ENCODE peak calls at places on chromosomes 1 and 21, in six cellular contexts. I, Y, E, A, L and O are unnamed samples.

GRCh38 chr21:42534361-42534900 is 20.8 kb downstream of the SLC37A1 start:
- DNase-seq in I (no peak), Y (no peak), E (peak), A (peak), L (no peak), O (peak)

GRCh38 chr1:207755846-207756692 is 4.2 kb downstream of the CD46 start:
- DNase-seq in I (no peak), Y (no peak), E (no peak), A (no peak), L (no peak), O (no peak)

GRCh38 chr1:49104575-49104974 is 327.9 kb upstream of the BEND5 start:
- DNase-seq in I (no peak), Y (no peak), E (no peak), A (no peak), L (no peak), O (no peak)

GRCh38 chr1:32500387-32501209 is 35.7 kb downstream of the ZBTB8B start:
- DNase-seq in I (peak), Y (peak), E (peak), A (peak), L (peak), O (peak)

GRCh38 chr1:232891656-232892317 is 58.6 kb upstream of the NTPCR start:
- DNase-seq in I (no peak), Y (no peak), E (no peak), A (no peak), L (no peak), O (no peak)

GRCh38 chr1:65289449-65289848 is 19.9 kb upstream of the DNAJC6 start:
- DNase-seq in I (no peak), Y (no peak), E (no peak), A (no peak), L (no peak), O (no peak)

GRCh38 chr1:27117733-27118439 is 37.0 kb downstream of the SLC9A1 start:
- DNase-seq in I (no peak), Y (no peak), E (no peak), A (no peak), L (no peak), O (no peak)

GRCh38 chr1:58745086-58745485 is 38.8 kb downstream of the JUN start:
- DNase-seq in I (no peak), Y (no peak), E (no peak), A (no peak), L (no peak), O (no peak)

GRCh38 chr1:6258675-6259074 is 2.2 kb downstream of the GPR153 start:
- DNase-seq in I (no peak), Y (no peak), E (no peak), A (no peak), L (no peak), O (peak)

GRCh38 chr1:185350027-185350442 is 33.0 kb upstream of the IVNS1ABP start:
- DNase-seq in I (no peak), Y (no peak), E (no peak), A (no peak), L (no peak), O (peak)

GRCh38 chr1:84103197-84103992 is 40.7 kb upstream of the PRKACB start:
- DNase-seq in I (peak), Y (peak), E (no peak), A (peak), L (no peak), O (peak)

GRCh38 chr1:42439940-42440339 is 15.9 kb downstream of the ZMYND12 start:
- DNase-seq in I (no peak), Y (no peak), E (no peak), A (no peak), L (no peak), O (no peak)

GRCh38 chr1:111570781-111571181 is 48.8 kb upstream of the RAP1A start:
- DNase-seq in I (no peak), Y (no peak), E (no peak), A (no peak), L (no peak), O (peak)

GRCh38 chr1:112881742-112882127 is 74.3 kb downstream of the SLC16A1 start:
- DNase-seq in I (no peak), Y (no peak), E (peak), A (no peak), L (no peak), O (peak)

GRCh38 chr1:182615468-182616129 is 11.4 kb upstream of the RGS16 start:
- DNase-seq in I (peak), Y (no peak), E (no peak), A (peak), L (peak), O (no peak)

GRCh38 chr1:197130677-197131304 is 15.7 kb downstream of the ASPM start:
- DNase-seq in I (no peak), Y (no peak), E (no peak), A (no peak), L (no peak), O (no peak)

GRCh38 chr1:23528245-23528978 is 2.6 kb downstream of the E2F2 start:
- DNase-seq in I (no peak), Y (peak), E (peak), A (peak), L (peak), O (peak)

GRCh38 chr1:225300381-225300780 is 127.5 kb downstream of the LBR start:
- DNase-seq in I (no peak), Y (no peak), E (no peak), A (no peak), L (no peak), O (no peak)

GRCh38 chr1:40650075-40650474 is 15.4 kb downstream of the RIMS3 start:
- DNase-seq in I (no peak), Y (no peak), E (no peak), A (no peak), L (no peak), O (no peak)

GRCh38 chr21:45906196-45906805 is 75.3 kb upstream of the COL6A1 start:
- DNase-seq in I (no peak), Y (no peak), E (no peak), A (no peak), L (no peak), O (no peak)

GRCh38 chr1:116921301-116921885 is 11.7 kb downstream of the PTGFRN start:
- DNase-seq in I (no peak), Y (no peak), E (no peak), A (peak), L (no peak), O (no peak)

GRCh38 chr1:238254935-238255334 is 364.2 kb upstream of the ZP4 start:
- DNase-seq in I (no peak), Y (no peak), E (no peak), A (no peak), L (no peak), O (no peak)

GRCh38 chr1:200873671-200874397 is 1.1 kb downstream of the GPR25 start:
- DNase-seq in I (no peak), Y (no peak), E (no peak), A (peak), L (no peak), O (no peak)
- H3K4me3 ChIP-seq in I (no peak), Y (no peak), E (peak), A (peak), L (no peak), O (no peak)

DNA sequence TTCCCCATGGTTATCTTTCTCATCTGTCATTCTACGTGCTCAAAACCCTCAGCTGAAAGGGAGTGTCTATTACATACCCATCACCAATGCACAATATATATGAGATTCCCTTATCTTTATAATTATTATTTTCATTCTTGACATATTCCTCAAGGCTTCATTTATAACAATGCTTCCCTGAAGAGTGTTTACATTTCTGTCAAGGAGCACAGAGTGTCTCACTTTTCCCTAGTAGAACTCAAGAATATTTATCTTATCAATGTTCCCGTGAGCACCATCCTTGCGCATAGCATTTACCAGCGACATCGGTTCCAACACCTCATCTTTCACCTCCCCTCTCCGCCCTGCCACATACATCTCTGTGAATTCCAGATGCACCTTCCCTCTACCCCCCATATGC is 250.6 kb downstream of the PLA2G4A start:
- DNase-seq in I (no peak), Y (no peak), E (no peak), A (no peak), L (no peak), O (no peak)
- TF ChIP-seq EP300 in I (no peak), Y (no peak), E (no peak), A (no peak), L (no peak), O (no peak)

GRCh38 chr1:77682442-77683141 is at the start of gene ZZZ3:
- DNase-seq in I (peak), Y (peak), E (peak), A (peak), L (peak), O (peak)
- TF ChIP-seq POLR2A in I (peak), Y (peak), E (no peak), A (peak), L (peak), O (peak)

GRCh38 chr1:180415985-180416633 is 86.3 kb downstream of the ACBD6 start:
- DNase-seq in I (no peak), Y (peak), E (no peak), A (no peak), L (no peak), O (no peak)
- H3K4me3 ChIP-seq in I (no peak), Y (no peak), E (no peak), A (no peak), L (no peak), O (no peak)

DNA sequence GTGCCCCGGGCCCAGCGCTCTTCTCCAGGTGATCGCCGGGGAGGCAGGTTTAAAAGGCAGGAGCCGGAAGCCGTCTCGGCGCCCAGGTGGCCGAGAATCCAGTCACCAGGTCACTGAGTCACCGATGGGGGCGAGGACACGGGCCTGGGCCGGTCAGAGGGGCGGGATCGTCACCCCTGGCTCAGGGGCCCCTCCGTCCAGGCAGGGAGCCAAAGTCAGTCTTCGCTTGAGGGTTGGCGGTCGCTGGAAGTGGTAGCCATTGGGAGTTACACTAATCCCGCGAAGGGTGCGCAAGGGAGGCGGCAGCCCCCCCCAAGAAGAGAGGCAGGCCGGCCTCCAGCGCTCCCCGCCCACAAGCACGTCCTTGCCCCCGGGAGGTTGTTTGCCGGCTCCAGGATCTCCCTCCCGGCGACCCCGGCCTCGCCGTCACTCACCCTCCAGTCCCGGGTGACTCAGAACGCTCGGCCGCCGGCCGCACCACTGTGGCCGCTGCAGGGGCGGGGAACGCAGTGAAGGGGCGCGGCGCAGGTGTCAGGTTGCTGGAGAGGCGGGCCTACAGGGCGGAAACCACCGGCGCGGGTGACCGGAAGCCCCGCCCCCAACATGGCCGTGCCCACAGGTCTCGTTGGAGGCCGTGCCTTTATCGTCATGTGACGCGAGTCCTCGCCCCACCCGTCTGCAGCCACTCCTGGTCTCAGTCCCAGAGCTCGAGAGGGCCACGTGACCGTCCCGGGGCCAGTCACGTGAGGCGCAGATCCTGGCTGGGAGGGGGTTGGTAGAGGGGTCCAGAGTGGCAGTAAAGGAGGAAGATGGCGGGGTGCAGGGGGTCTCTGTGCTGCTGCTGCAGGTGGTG is at the start of the genes CLCN6 and MTHFR:
- DNase-seq in I (peak), Y (peak), E (peak), A (peak), L (peak), O (peak)
- TF ChIP-seq EP300 in I (peak), Y (no peak), E (no peak), A (peak), L (peak), O (peak)

GRCh38 chr1:212606734-212607205 is 1.8 kb upstream of the ATF3 start:
- DNase-seq in I (no peak), Y (no peak), E (peak), A (peak), L (peak), O (peak)
- TF ChIP-seq POLR2A in I (no peak), Y (no peak), E (peak), A (no peak), L (peak), O (peak)

GRCh38 chr1:165635329-165635728 is 4.3 kb downstream of the MGST3 start:
- DNase-seq in I (no peak), Y (no peak), E (no peak), A (no peak), L (no peak), O (no peak)
- H3K4me3 ChIP-seq in I (no peak), Y (no peak), E (no peak), A (no peak), L (no peak), O (no peak)